ENCODE peak calls at places on chromosomes 12 and 14, in nine cellular contexts. One of them, this sample, is unnamed.

GRCh38 chr12:24894869-24895268 is 54.0 kb downstream of the BCAT1 start:
- DNase-seq in Peyer's patch: no peak
- DNase-seq in testis: no peak
- DNase-seq in A549: no peak
- DNase-seq in NB4: no peak
- DNase-seq in sigmoid colon: no peak
- DNase-seq in endothelial cell of umbilical vein: peak
- DNase-seq in tibial nerve: no peak
- DNase-seq in ovary: no peak
- DNase-seq in this sample: no peak

GRCh38 chr12:123057505-123058265 is 77.2 kb downstream of the ARL6IP4 start:
- DNase-seq in Peyer's patch: no peak
- DNase-seq in testis: no peak
- DNase-seq in A549: no peak
- DNase-seq in NB4: no peak
- DNase-seq in sigmoid colon: no peak
- DNase-seq in endothelial cell of umbilical vein: no peak
- DNase-seq in tibial nerve: no peak
- DNase-seq in ovary: no peak
- DNase-seq in this sample: no peak

GRCh38 chr14:82313889-82314288 is 780.2 kb upstream of the SEL1L start:
- DNase-seq in Peyer's patch: no peak
- DNase-seq in testis: no peak
- DNase-seq in A549: no peak
- DNase-seq in NB4: no peak
- DNase-seq in sigmoid colon: no peak
- DNase-seq in endothelial cell of umbilical vein: no peak
- DNase-seq in tibial nerve: no peak
- DNase-seq in ovary: no peak
- DNase-seq in this sample: no peak

GRCh38 chr14:39181693-39182047 is 6.6 kb downstream of the PNN start:
- DNase-seq in Peyer's patch: no peak
- DNase-seq in testis: no peak
- DNase-seq in A549: no peak
- DNase-seq in NB4: no peak
- DNase-seq in sigmoid colon: no peak
- DNase-seq in endothelial cell of umbilical vein: no peak
- DNase-seq in tibial nerve: no peak
- DNase-seq in ovary: no peak
- DNase-seq in this sample: no peak

GRCh38 chr12:54047964-54048303 is 5.7 kb upstream of the HOXC4 start:
- DNase-seq in Peyer's patch: no peak
- DNase-seq in testis: no peak
- DNase-seq in A549: no peak
- DNase-seq in NB4: no peak
- DNase-seq in sigmoid colon: no peak
- DNase-seq in endothelial cell of umbilical vein: no peak
- DNase-seq in tibial nerve: no peak
- DNase-seq in ovary: no peak
- DNase-seq in this sample: no peak

GRCh38 chr14:54353266-54353665 is 43.5 kb upstream of the CDKN3 start:
- DNase-seq in Peyer's patch: no peak
- DNase-seq in testis: no peak
- DNase-seq in A549: no peak
- DNase-seq in NB4: no peak
- DNase-seq in sigmoid colon: no peak
- DNase-seq in endothelial cell of umbilical vein: no peak
- DNase-seq in tibial nerve: no peak
- DNase-seq in ovary: no peak
- DNase-seq in this sample: no peak

GRCh38 chr14:52071675-52072074 is 2.8 kb upstream of the NID2 start:
- DNase-seq in Peyer's patch: no peak
- DNase-seq in testis: no peak
- DNase-seq in A549: no peak
- DNase-seq in NB4: peak
- DNase-seq in sigmoid colon: no peak
- DNase-seq in endothelial cell of umbilical vein: peak
- DNase-seq in tibial nerve: no peak
- DNase-seq in ovary: no peak
- DNase-seq in this sample: no peak

GRCh38 chr14:26598672-26599131 is 869 bp upstream of the NOVA1 start:
- DNase-seq in Peyer's patch: no peak
- DNase-seq in testis: peak
- DNase-seq in A549: no peak
- DNase-seq in NB4: no peak
- DNase-seq in sigmoid colon: peak
- DNase-seq in endothelial cell of umbilical vein: no peak
- DNase-seq in tibial nerve: no peak
- DNase-seq in ovary: no peak
- DNase-seq in this sample: no peak

GRCh38 chr14:41280745-41281144 is 325.9 kb upstream of the LRFN5 start:
- DNase-seq in Peyer's patch: no peak
- DNase-seq in testis: no peak
- DNase-seq in A549: no peak
- DNase-seq in NB4: peak
- DNase-seq in sigmoid colon: no peak
- DNase-seq in endothelial cell of umbilical vein: no peak
- DNase-seq in tibial nerve: no peak
- DNase-seq in ovary: no peak
- DNase-seq in this sample: no peak

GRCh38 chr12:116697305-116698130 is 40.4 kb downstream of the SPRING1 start:
- DNase-seq in Peyer's patch: no peak
- DNase-seq in testis: peak
- DNase-seq in A549: peak
- DNase-seq in NB4: peak
- DNase-seq in sigmoid colon: no peak
- DNase-seq in endothelial cell of umbilical vein: no peak
- DNase-seq in tibial nerve: no peak
- DNase-seq in ovary: no peak
- DNase-seq in this sample: peak

GRCh38 chr14:75734848-75735247 is 73.8 kb downstream of the TTLL5 start:
- DNase-seq in Peyer's patch: no peak
- DNase-seq in testis: no peak
- DNase-seq in A549: no peak
- DNase-seq in NB4: no peak
- DNase-seq in sigmoid colon: no peak
- DNase-seq in endothelial cell of umbilical vein: no peak
- DNase-seq in tibial nerve: no peak
- DNase-seq in ovary: no peak
- DNase-seq in this sample: no peak

GRCh38 chr12:12562016-12562483 is 613 bp downstream of the DUSP16 start:
- DNase-seq in Peyer's patch: no peak
- DNase-seq in testis: no peak
- DNase-seq in A549: no peak
- DNase-seq in NB4: peak
- DNase-seq in sigmoid colon: peak
- DNase-seq in endothelial cell of umbilical vein: peak
- DNase-seq in tibial nerve: no peak
- DNase-seq in ovary: no peak
- DNase-seq in this sample: peak

GRCh38 chr14:95222151-95222631 is 64.9 kb upstream of the DICER1 start:
- DNase-seq in Peyer's patch: no peak
- DNase-seq in testis: no peak
- DNase-seq in A549: no peak
- DNase-seq in NB4: no peak
- DNase-seq in sigmoid colon: peak
- DNase-seq in endothelial cell of umbilical vein: no peak
- DNase-seq in tibial nerve: peak
- DNase-seq in ovary: no peak
- DNase-seq in this sample: no peak

GRCh38 chr12:120901818-120902217 is 2.3 kb downstream of the SPPL3 start:
- DNase-seq in Peyer's patch: no peak
- DNase-seq in testis: no peak
- DNase-seq in A549: no peak
- DNase-seq in NB4: no peak
- DNase-seq in sigmoid colon: no peak
- DNase-seq in endothelial cell of umbilical vein: no peak
- DNase-seq in tibial nerve: no peak
- DNase-seq in ovary: no peak
- DNase-seq in this sample: no peak

GRCh38 chr12:42129595-42130204 is 15.0 kb downstream of the GXYLT1 start:
- DNase-seq in Peyer's patch: no peak
- DNase-seq in testis: peak
- DNase-seq in A549: peak
- DNase-seq in NB4: peak
- DNase-seq in sigmoid colon: no peak
- DNase-seq in endothelial cell of umbilical vein: peak
- DNase-seq in tibial nerve: no peak
- DNase-seq in ovary: no peak
- DNase-seq in this sample: no peak

GRCh38 chr12:3896851-3897351 is 23.7 kb upstream of the PARP11 start:
- DNase-seq in Peyer's patch: no peak
- DNase-seq in testis: peak
- DNase-seq in A549: no peak
- DNase-seq in NB4: peak
- DNase-seq in sigmoid colon: no peak
- DNase-seq in endothelial cell of umbilical vein: no peak
- DNase-seq in tibial nerve: no peak
- DNase-seq in ovary: no peak
- DNase-seq in this sample: no peak

GRCh38 chr14:100729982-100730381 is 3.3 kb downstream of the DLK1 start:
- DNase-seq in Peyer's patch: no peak
- DNase-seq in testis: no peak
- DNase-seq in A549: no peak
- DNase-seq in NB4: peak
- DNase-seq in sigmoid colon: no peak
- DNase-seq in endothelial cell of umbilical vein: no peak
- DNase-seq in tibial nerve: no peak
- DNase-seq in ovary: peak
- DNase-seq in this sample: no peak

GRCh38 chr14:94673071-94673470 is 60.9 kb downstream of the SERPINA3 start:
- DNase-seq in Peyer's patch: no peak
- DNase-seq in testis: no peak
- DNase-seq in A549: no peak
- DNase-seq in NB4: no peak
- DNase-seq in sigmoid colon: peak
- DNase-seq in endothelial cell of umbilical vein: no peak
- DNase-seq in tibial nerve: no peak
- DNase-seq in ovary: no peak
- DNase-seq in this sample: no peak

GRCh38 chr12:102479099-102479887 is 1.1 kb downstream of the IGF1 start:
- DNase-seq in Peyer's patch: peak
- DNase-seq in testis: no peak
- DNase-seq in A549: no peak
- DNase-seq in NB4: no peak
- DNase-seq in sigmoid colon: no peak
- DNase-seq in endothelial cell of umbilical vein: no peak
- DNase-seq in tibial nerve: no peak
- DNase-seq in ovary: no peak
- DNase-seq in this sample: no peak

GRCh38 chr12:95994476-95994875 is 1.7 kb downstream of the HAL start:
- DNase-seq in Peyer's patch: no peak
- DNase-seq in testis: no peak
- DNase-seq in A549: no peak
- DNase-seq in NB4: no peak
- DNase-seq in sigmoid colon: no peak
- DNase-seq in endothelial cell of umbilical vein: no peak
- DNase-seq in tibial nerve: no peak
- DNase-seq in ovary: no peak
- DNase-seq in this sample: no peak

DNA sequence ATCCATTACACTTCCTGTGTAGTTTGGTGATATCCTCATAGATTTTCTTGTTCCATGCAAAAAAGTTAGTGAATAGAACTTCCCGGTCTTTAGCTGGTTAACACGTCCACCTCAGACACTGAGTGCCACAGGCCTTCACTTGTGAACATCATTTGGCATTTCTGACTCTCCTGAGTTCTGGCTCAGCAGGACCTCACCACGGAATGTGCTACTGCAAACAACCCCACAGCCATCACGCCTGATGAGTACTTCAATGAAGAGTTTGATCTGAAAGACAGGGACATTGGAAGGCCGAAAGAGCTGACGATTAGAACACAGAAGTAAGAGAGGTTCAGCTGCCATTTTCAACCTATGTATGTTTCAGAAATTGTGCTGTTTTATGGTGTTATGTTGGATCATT is 20.0 kb downstream of the C12orf76 start:
- DNase-seq in Peyer's patch: no peak
- DNase-seq in testis: no peak
- DNase-seq in A549: no peak
- DNase-seq in NB4: no peak
- DNase-seq in sigmoid colon: no peak
- DNase-seq in endothelial cell of umbilical vein: no peak
- DNase-seq in tibial nerve: no peak
- DNase-seq in ovary: no peak
- DNase-seq in this sample: no peak
- TF ChIP-seq POLR2A in Peyer's patch: no peak
- TF ChIP-seq POLR2A in testis: no peak
- TF ChIP-seq POLR2A in A549: no peak
- TF ChIP-seq POLR2A in NB4: no peak
- TF ChIP-seq POLR2A in sigmoid colon: no peak
- TF ChIP-seq POLR2A in endothelial cell of umbilical vein: no peak
- TF ChIP-seq POLR2A in tibial nerve: no peak
- TF ChIP-seq POLR2A in ovary: no peak
- TF ChIP-seq POLR2A in this sample: no peak

GRCh38 chr14:49687942-49688700 is at the start of gene POLE2:
- DNase-seq in Peyer's patch: peak
- DNase-seq in testis: peak
- DNase-seq in A549: peak
- DNase-seq in NB4: peak
- DNase-seq in sigmoid colon: peak
- DNase-seq in endothelial cell of umbilical vein: peak
- DNase-seq in tibial nerve: peak
- DNase-seq in ovary: peak
- DNase-seq in this sample: peak
- TF ChIP-seq POLR2A in Peyer's patch: no peak
- TF ChIP-seq POLR2A in testis: no peak
- TF ChIP-seq POLR2A in A549: peak
- TF ChIP-seq POLR2A in NB4: peak
- TF ChIP-seq POLR2A in sigmoid colon: no peak
- TF ChIP-seq POLR2A in endothelial cell of umbilical vein: peak
- TF ChIP-seq POLR2A in tibial nerve: no peak
- TF ChIP-seq POLR2A in ovary: no peak
- TF ChIP-seq POLR2A in this sample: no peak

DNA sequence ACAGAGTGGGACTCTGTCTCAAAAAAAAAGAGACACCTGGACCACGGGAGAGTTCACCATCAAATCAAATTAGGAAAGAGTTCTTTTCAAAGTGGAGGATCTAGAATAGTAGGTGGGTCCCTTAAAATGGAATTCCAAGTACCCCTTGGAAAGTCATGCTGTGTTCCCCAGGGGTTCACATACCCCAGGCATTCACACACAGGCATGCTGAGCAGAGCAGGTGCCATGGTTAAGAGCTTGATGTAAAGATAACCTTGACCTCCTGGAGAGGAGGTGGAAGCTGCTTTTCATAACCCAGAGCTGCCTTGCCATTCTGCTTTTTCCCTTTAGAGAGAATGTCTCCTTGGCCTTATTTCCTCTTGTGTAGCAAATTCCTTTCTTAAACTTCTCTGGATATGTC is 14.2 kb upstream of the SRSF5 start:
- DNase-seq in Peyer's patch: no peak
- DNase-seq in testis: no peak
- DNase-seq in A549: no peak
- DNase-seq in NB4: no peak
- DNase-seq in sigmoid colon: no peak
- DNase-seq in endothelial cell of umbilical vein: no peak
- DNase-seq in tibial nerve: no peak
- DNase-seq in ovary: no peak
- DNase-seq in this sample: no peak
- TF ChIP-seq POLR2A in Peyer's patch: no peak
- TF ChIP-seq POLR2A in testis: no peak
- TF ChIP-seq POLR2A in A549: no peak
- TF ChIP-seq POLR2A in NB4: no peak
- TF ChIP-seq POLR2A in sigmoid colon: no peak
- TF ChIP-seq POLR2A in endothelial cell of umbilical vein: no peak
- TF ChIP-seq POLR2A in tibial nerve: no peak
- TF ChIP-seq POLR2A in ovary: no peak
- TF ChIP-seq POLR2A in this sample: no peak

GRCh38 chr12:111825509-111825908 is 16.5 kb upstream of the MAPKAPK5 start:
- DNase-seq in Peyer's patch: no peak
- DNase-seq in testis: no peak
- DNase-seq in A549: no peak
- DNase-seq in NB4: no peak
- DNase-seq in sigmoid colon: no peak
- DNase-seq in endothelial cell of umbilical vein: no peak
- DNase-seq in tibial nerve: no peak
- DNase-seq in ovary: no peak
- DNase-seq in this sample: no peak
- TF ChIP-seq POLR2A in Peyer's patch: no peak
- TF ChIP-seq POLR2A in testis: no peak
- TF ChIP-seq POLR2A in A549: no peak
- TF ChIP-seq POLR2A in NB4: no peak
- TF ChIP-seq POLR2A in sigmoid colon: no peak
- TF ChIP-seq POLR2A in endothelial cell of umbilical vein: no peak
- TF ChIP-seq POLR2A in tibial nerve: no peak
- TF ChIP-seq POLR2A in ovary: no peak
- TF ChIP-seq POLR2A in this sample: no peak